ENCODE peak calls at places on chromosomes 4 and X, in four cellular contexts. One of them, this sample, is unnamed.

GRCh38 chrX:2497961-2498780 is 2.6 kb downstream of the DHRSX start:
- DNase-seq in cardiac fibroblast: peak
- DNase-seq in CD8-positive, alpha-beta T cell: no peak
- DNase-seq in epithelial cell of proximal tubule: peak
- DNase-seq in this sample: no peak

GRCh38 chr4:150619032-150619431 is 37.1 kb downstream of the MAB21L2 start:
- DNase-seq in cardiac fibroblast: peak
- DNase-seq in CD8-positive, alpha-beta T cell: no peak
- DNase-seq in epithelial cell of proximal tubule: no peak
- DNase-seq in this sample: no peak

GRCh38 chr4:42654606-42655005 is 2.3 kb downstream of the ATP8A1 start:
- DNase-seq in cardiac fibroblast: peak
- DNase-seq in CD8-positive, alpha-beta T cell: no peak
- DNase-seq in epithelial cell of proximal tubule: peak
- DNase-seq in this sample: peak

GRCh38 chr4:4735870-4736269 is 123.6 kb upstream of the MSX1 start:
- DNase-seq in cardiac fibroblast: no peak
- DNase-seq in CD8-positive, alpha-beta T cell: no peak
- DNase-seq in epithelial cell of proximal tubule: no peak
- DNase-seq in this sample: no peak

GRCh38 chr4:124537971-124538370 is 174.6 kb downstream of the ANKRD50 start:
- DNase-seq in cardiac fibroblast: no peak
- DNase-seq in CD8-positive, alpha-beta T cell: no peak
- DNase-seq in epithelial cell of proximal tubule: no peak
- DNase-seq in this sample: no peak

GRCh38 chr4:122700178-122700725 is 32.3 kb upstream of the BBS12 start:
- DNase-seq in cardiac fibroblast: peak
- DNase-seq in CD8-positive, alpha-beta T cell: no peak
- DNase-seq in epithelial cell of proximal tubule: peak
- DNase-seq in this sample: no peak

GRCh38 chrX:2846992-2847391 is 18.3 kb downstream of the GYG2 start:
- DNase-seq in cardiac fibroblast: no peak
- DNase-seq in CD8-positive, alpha-beta T cell: no peak
- DNase-seq in epithelial cell of proximal tubule: no peak
- DNase-seq in this sample: no peak

GRCh38 chr4:97235516-97235915 is 907.8 kb downstream of the STPG2 start:
- DNase-seq in cardiac fibroblast: no peak
- DNase-seq in CD8-positive, alpha-beta T cell: no peak
- DNase-seq in epithelial cell of proximal tubule: no peak
- DNase-seq in this sample: no peak

GRCh38 chr4:4694296-4694772 is 152.5 kb upstream of the STX18 start:
- DNase-seq in cardiac fibroblast: no peak
- DNase-seq in CD8-positive, alpha-beta T cell: no peak
- DNase-seq in epithelial cell of proximal tubule: no peak
- DNase-seq in this sample: no peak

GRCh38 chr4:118979712-118980111 is 91.1 kb downstream of the SYNPO2 start:
- DNase-seq in cardiac fibroblast: no peak
- DNase-seq in CD8-positive, alpha-beta T cell: no peak
- DNase-seq in epithelial cell of proximal tubule: no peak
- DNase-seq in this sample: no peak

GRCh38 chr4:36189511-36190226 is 54.6 kb downstream of the ARAP2 start:
- DNase-seq in cardiac fibroblast: no peak
- DNase-seq in CD8-positive, alpha-beta T cell: peak
- DNase-seq in epithelial cell of proximal tubule: no peak
- DNase-seq in this sample: no peak

GRCh38 chr4:152666946-152667345 is 12.9 kb downstream of the TMEM154 start:
- DNase-seq in cardiac fibroblast: no peak
- DNase-seq in CD8-positive, alpha-beta T cell: no peak
- DNase-seq in epithelial cell of proximal tubule: no peak
- DNase-seq in this sample: no peak

GRCh38 chr4:186441502-186441901 is 113.9 kb downstream of the MTNR1A start:
- DNase-seq in cardiac fibroblast: no peak
- DNase-seq in CD8-positive, alpha-beta T cell: no peak
- DNase-seq in epithelial cell of proximal tubule: no peak
- DNase-seq in this sample: no peak

GRCh38 chr4:41363384-41363981 is 106.8 kb downstream of the UCHL1 start:
- DNase-seq in cardiac fibroblast: peak
- DNase-seq in CD8-positive, alpha-beta T cell: no peak
- DNase-seq in epithelial cell of proximal tubule: peak
- DNase-seq in this sample: peak

GRCh38 chr4:174714393-174715211 is 114.4 kb downstream of the GLRA3 start:
- DNase-seq in cardiac fibroblast: peak
- DNase-seq in CD8-positive, alpha-beta T cell: no peak
- DNase-seq in epithelial cell of proximal tubule: peak
- DNase-seq in this sample: no peak

GRCh38 chr4:6027392-6027791 is 9.2 kb upstream of the C4orf50 start:
- DNase-seq in cardiac fibroblast: no peak
- DNase-seq in CD8-positive, alpha-beta T cell: no peak
- DNase-seq in epithelial cell of proximal tubule: no peak
- DNase-seq in this sample: no peak

GRCh38 chr4:55791666-55792065 is 27.9 kb upstream of the EXOC1L start:
- DNase-seq in cardiac fibroblast: peak
- DNase-seq in CD8-positive, alpha-beta T cell: no peak
- DNase-seq in epithelial cell of proximal tubule: no peak
- DNase-seq in this sample: no peak

GRCh38 chr4:1309261-1310010 is 19.7 kb downstream of the MAEA start:
- DNase-seq in cardiac fibroblast: peak
- DNase-seq in CD8-positive, alpha-beta T cell: peak
- DNase-seq in epithelial cell of proximal tubule: no peak
- DNase-seq in this sample: peak

GRCh38 chrX:17689971-17690409 is 47.3 kb upstream of the SCML1 start:
- DNase-seq in cardiac fibroblast: peak
- DNase-seq in CD8-positive, alpha-beta T cell: peak
- DNase-seq in epithelial cell of proximal tubule: no peak
- DNase-seq in this sample: peak

GRCh38 chr4:112882286-112882685 is 167.2 kb upstream of the ANK2 start:
- DNase-seq in cardiac fibroblast: no peak
- DNase-seq in CD8-positive, alpha-beta T cell: no peak
- DNase-seq in epithelial cell of proximal tubule: no peak
- DNase-seq in this sample: no peak

GRCh38 chr4:158796370-158797140 is 27.7 kb downstream of the FNIP2 start:
- DNase-seq in cardiac fibroblast: peak
- DNase-seq in CD8-positive, alpha-beta T cell: no peak
- DNase-seq in epithelial cell of proximal tubule: peak
- DNase-seq in this sample: no peak

GRCh38 chr4:81732980-81733379 is 261.3 kb upstream of the RASGEF1B start:
- DNase-seq in cardiac fibroblast: no peak
- DNase-seq in CD8-positive, alpha-beta T cell: no peak
- DNase-seq in epithelial cell of proximal tubule: no peak
- DNase-seq in this sample: no peak

GRCh38 chr4:145485120-145485519 is 3.5 kb downstream of the SMAD1 start:
- DNase-seq in cardiac fibroblast: no peak
- DNase-seq in CD8-positive, alpha-beta T cell: no peak
- DNase-seq in epithelial cell of proximal tubule: no peak
- DNase-seq in this sample: no peak

GRCh38 chrX:103628386-103629290 is at the start of gene TCEAL1:
- DNase-seq in cardiac fibroblast: peak
- DNase-seq in CD8-positive, alpha-beta T cell: peak
- DNase-seq in epithelial cell of proximal tubule: no peak
- DNase-seq in this sample: no peak

GRCh38 chr4:184851200-184851541 is 25.4 kb upstream of the ACSL1 start:
- DNase-seq in cardiac fibroblast: peak
- DNase-seq in CD8-positive, alpha-beta T cell: no peak
- DNase-seq in epithelial cell of proximal tubule: no peak
- DNase-seq in this sample: no peak

GRCh38 chr4:169818063-169818679 is 60.4 kb upstream of the HPF1 start:
- DNase-seq in cardiac fibroblast: no peak
- DNase-seq in CD8-positive, alpha-beta T cell: no peak
- DNase-seq in epithelial cell of proximal tubule: no peak
- DNase-seq in this sample: no peak

GRCh38 chrX:152637649-152638442 is at the start of gene GABRQ:
- DNase-seq in cardiac fibroblast: peak
- DNase-seq in CD8-positive, alpha-beta T cell: no peak
- DNase-seq in epithelial cell of proximal tubule: no peak
- DNase-seq in this sample: peak

GRCh38 chrX:130155564-130155963 is 10.1 kb downstream of the AIFM1 start:
- DNase-seq in cardiac fibroblast: no peak
- DNase-seq in CD8-positive, alpha-beta T cell: no peak
- DNase-seq in epithelial cell of proximal tubule: no peak
- DNase-seq in this sample: peak

GRCh38 chrX:74519870-74520269 is 94.6 kb downstream of the RLIM start:
- DNase-seq in cardiac fibroblast: no peak
- DNase-seq in CD8-positive, alpha-beta T cell: no peak
- DNase-seq in epithelial cell of proximal tubule: no peak
- DNase-seq in this sample: no peak

GRCh38 chr4:80206541-80207171 is 9.4 kb downstream of the PRDM8 start:
- DNase-seq in cardiac fibroblast: peak
- DNase-seq in CD8-positive, alpha-beta T cell: no peak
- DNase-seq in epithelial cell of proximal tubule: no peak
- DNase-seq in this sample: no peak

GRCh38 chr4:134624365-134624764 is 422.8 kb upstream of the PABPC4L start:
- DNase-seq in cardiac fibroblast: no peak
- DNase-seq in CD8-positive, alpha-beta T cell: no peak
- DNase-seq in epithelial cell of proximal tubule: no peak
- DNase-seq in this sample: no peak

DNA sequence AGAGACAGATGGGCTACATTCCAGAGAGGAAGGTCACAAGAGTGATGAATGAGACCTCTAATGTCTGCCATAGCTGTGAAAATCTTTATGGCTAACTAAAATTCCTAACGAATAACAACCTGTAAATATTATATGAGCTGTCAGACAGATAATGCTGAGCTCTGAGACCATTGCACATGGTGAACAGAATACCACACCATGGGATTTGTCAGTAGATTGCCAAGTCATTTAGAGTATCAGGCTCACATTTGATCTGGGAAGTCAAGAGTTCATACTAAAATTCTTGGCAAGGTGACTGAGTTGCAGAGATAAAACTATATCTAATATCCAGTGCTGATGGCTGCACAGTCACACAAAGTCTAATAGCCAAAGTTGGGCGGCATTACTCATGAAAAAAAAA is 259.2 kb upstream of the FTHL17 start:
- DNase-seq in cardiac fibroblast: no peak
- DNase-seq in CD8-positive, alpha-beta T cell: no peak
- DNase-seq in epithelial cell of proximal tubule: no peak
- DNase-seq in this sample: no peak
- H3K4me3 ChIP-seq in cardiac fibroblast: no peak
- H3K4me3 ChIP-seq in CD8-positive, alpha-beta T cell: no peak
- H3K4me3 ChIP-seq in epithelial cell of proximal tubule: no peak
- H3K4me3 ChIP-seq in this sample: no peak

DNA sequence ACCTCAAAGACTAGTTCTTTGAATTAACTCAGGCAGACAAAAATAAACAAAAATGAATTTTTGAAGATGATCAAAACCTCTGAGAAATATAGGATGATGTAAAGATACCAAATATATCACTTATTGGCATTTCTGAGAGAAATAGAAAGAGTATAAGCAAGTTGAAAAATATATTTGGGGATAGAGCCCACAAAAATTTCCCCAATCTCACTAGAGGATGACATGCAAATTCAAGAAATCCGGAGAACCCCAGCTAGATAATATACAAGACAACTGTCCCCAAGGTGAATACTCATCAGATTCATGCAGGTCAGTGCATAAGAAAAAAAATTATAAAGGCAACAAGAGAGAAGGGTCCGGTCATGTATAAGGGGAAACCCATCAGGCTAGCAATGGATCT is 129.1 kb downstream of the CXXC4 start:
- DNase-seq in cardiac fibroblast: no peak
- DNase-seq in CD8-positive, alpha-beta T cell: no peak
- DNase-seq in epithelial cell of proximal tubule: no peak
- DNase-seq in this sample: no peak
- TF ChIP-seq CTCF in cardiac fibroblast: no peak
- TF ChIP-seq CTCF in CD8-positive, alpha-beta T cell: no peak
- TF ChIP-seq CTCF in epithelial cell of proximal tubule: no peak
- TF ChIP-seq CTCF in this sample: no peak

GRCh38 chr4:39029752-39030694 is 2.2 kb downstream of the TMEM156 start:
- DNase-seq in cardiac fibroblast: no peak
- DNase-seq in CD8-positive, alpha-beta T cell: no peak
- DNase-seq in epithelial cell of proximal tubule: no peak
- DNase-seq in this sample: no peak
- H3K4me3 ChIP-seq in cardiac fibroblast: peak
- H3K4me3 ChIP-seq in CD8-positive, alpha-beta T cell: peak
- H3K4me3 ChIP-seq in epithelial cell of proximal tubule: no peak
- H3K4me3 ChIP-seq in this sample: no peak

GRCh38 chrX:39682778-39683177 is 415.0 kb downstream of the BCOR start:
- DNase-seq in cardiac fibroblast: no peak
- DNase-seq in CD8-positive, alpha-beta T cell: no peak
- DNase-seq in epithelial cell of proximal tubule: no peak
- DNase-seq in this sample: no peak
- TF ChIP-seq CTCF in cardiac fibroblast: no peak
- TF ChIP-seq CTCF in CD8-positive, alpha-beta T cell: no peak
- TF ChIP-seq CTCF in epithelial cell of proximal tubule: no peak
- TF ChIP-seq CTCF in this sample: no peak

GRCh38 chr4:2400841-2401609 is 17.4 kb downstream of the ZFYVE28 start:
- DNase-seq in cardiac fibroblast: no peak
- DNase-seq in CD8-positive, alpha-beta T cell: no peak
- DNase-seq in epithelial cell of proximal tubule: no peak
- DNase-seq in this sample: no peak

GRCh38 chr4:2402941-2403340 is 15.5 kb downstream of the ZFYVE28 start:
- DNase-seq in cardiac fibroblast: no peak
- DNase-seq in CD8-positive, alpha-beta T cell: no peak
- DNase-seq in epithelial cell of proximal tubule: no peak
- DNase-seq in this sample: no peak

GRCh38 chr4:2402053-2402452 is 16.4 kb downstream of the ZFYVE28 start:
- DNase-seq in cardiac fibroblast: peak
- DNase-seq in CD8-positive, alpha-beta T cell: peak
- DNase-seq in epithelial cell of proximal tubule: no peak
- DNase-seq in this sample: no peak

GRCh38 chr4:2402453-2402852 is 16.0 kb downstream of the ZFYVE28 start:
- DNase-seq in cardiac fibroblast: no peak
- DNase-seq in CD8-positive, alpha-beta T cell: no peak
- DNase-seq in epithelial cell of proximal tubule: no peak
- DNase-seq in this sample: no peak

GRCh38 chr4:2401610-2401983 is 16.8 kb downstream of the ZFYVE28 start:
- DNase-seq in cardiac fibroblast: no peak
- DNase-seq in CD8-positive, alpha-beta T cell: no peak
- DNase-seq in epithelial cell of proximal tubule: no peak
- DNase-seq in this sample: no peak
- H3K4me3 ChIP-seq in cardiac fibroblast: peak
- H3K4me3 ChIP-seq in CD8-positive, alpha-beta T cell: no peak
- H3K4me3 ChIP-seq in epithelial cell of proximal tubule: peak
- H3K4me3 ChIP-seq in this sample: peak

DNA sequence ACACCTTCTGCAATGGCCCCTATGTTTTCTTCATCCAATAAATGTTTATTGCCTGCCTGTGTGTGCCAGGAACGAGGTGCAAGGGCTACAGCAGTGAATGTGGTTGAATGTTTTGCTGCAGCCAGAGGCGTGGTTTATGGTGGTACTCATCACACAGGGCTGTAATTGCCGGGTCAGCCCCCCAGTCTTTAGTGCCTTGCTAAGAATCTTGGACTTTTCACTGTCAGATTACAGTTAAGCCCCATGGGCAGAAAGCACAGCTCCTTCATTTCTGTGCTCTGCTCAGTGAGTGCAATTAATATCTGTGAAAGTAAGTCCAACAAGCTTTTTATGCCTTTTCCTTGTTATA is 67.8 kb downstream of the TAPT1 start:
- DNase-seq in cardiac fibroblast: no peak
- DNase-seq in CD8-positive, alpha-beta T cell: no peak
- DNase-seq in epithelial cell of proximal tubule: no peak
- DNase-seq in this sample: peak
- TF ChIP-seq CTCF in cardiac fibroblast: no peak
- TF ChIP-seq CTCF in CD8-positive, alpha-beta T cell: no peak
- TF ChIP-seq CTCF in epithelial cell of proximal tubule: no peak
- TF ChIP-seq CTCF in this sample: no peak